ENCODE peak calls at places on chromosome 13, in seven cellular contexts. F is aorta, Z is PC-9, D is uterus, R is GM23248, Q is RWPE2, G is stomach. V is an unnamed sample.

GRCh38 chr13:111341886-111342285 is 21.4 kb downstream of the TEX29 start:
- DNase-seq in F (no peak), Z (no peak), D (no peak), R (no peak), Q (no peak), G (no peak), V (no peak)

GRCh38 chr13:23868521-23868920 is 20.7 kb downstream of the MIPEP start:
- DNase-seq in F (no peak), Z (no peak), D (no peak), R (peak; percentile 85), Q (no peak), G (no peak), V (peak; percentile 84)

GRCh38 chr13:55439450-55439849 is 1701.3 kb upstream of the PRR20A start:
- DNase-seq in F (no peak), Z (no peak), D (no peak), R (no peak), Q (no peak), G (no peak), V (no peak)

GRCh38 chr13:34967851-34968562 is 25.9 kb downstream of the NBEA start:
- DNase-seq in F (no peak), Z (no peak), D (no peak), R (no peak), Q (no peak), G (no peak), V (peak; percentile 2)

GRCh38 chr13:84563611-84564010 is 681.3 kb upstream of the SLITRK1 start:
- DNase-seq in F (no peak), Z (no peak), D (no peak), R (no peak), Q (no peak), G (no peak), V (no peak)

GRCh38 chr13:73337511-73337910 is 278.7 kb downstream of the KLF5 start:
- DNase-seq in F (no peak), Z (no peak), D (no peak), R (no peak), Q (no peak), G (no peak), V (no peak)

GRCh38 chr13:107650081-107650701 is 565.1 kb downstream of the LIG4 start:
- DNase-seq in F (peak; percentile 83), Z (peak; percentile 45), D (peak; percentile 16), R (peak; percentile 77), Q (no peak), G (peak; percentile 53), V (no peak)

GRCh38 chr13:28532226-28533048 is 37.5 kb upstream of the FLT1 start:
- DNase-seq in F (peak; percentile 78), Z (no peak), D (no peak), R (peak; percentile 55), Q (no peak), G (no peak), V (no peak)

GRCh38 chr13:25222740-25223139 is 50.7 kb upstream of the AMER2 start:
- DNase-seq in F (no peak), Z (no peak), D (no peak), R (no peak), Q (no peak), G (no peak), V (no peak)

GRCh38 chr13:44915962-44916361 is 73.3 kb downstream of the NUFIP1 start:
- DNase-seq in F (no peak), Z (no peak), D (no peak), R (no peak), Q (no peak), G (no peak), V (no peak)

GRCh38 chr13:27026396-27026795 is 145.2 kb downstream of the USP12 start:
- DNase-seq in F (no peak), Z (no peak), D (no peak), R (no peak), Q (no peak), G (no peak), V (no peak)

GRCh38 chr13:75628811-75629210 is 7.3 kb upstream of the LMO7 start:
- DNase-seq in F (no peak), Z (no peak), D (no peak), R (no peak), Q (no peak), G (no peak), V (no peak)

GRCh38 chr13:52713894-52714293 is 25.7 kb downstream of the CNMD start:
- DNase-seq in F (no peak), Z (no peak), D (no peak), R (no peak), Q (no peak), G (no peak), V (no peak)

GRCh38 chr13:76644906-76645305 is 241.3 kb downstream of the KCTD12 start:
- DNase-seq in F (no peak), Z (no peak), D (peak; percentile 32), R (no peak), Q (no peak), G (no peak), V (no peak)

GRCh38 chr13:102642029-102642428 is 45.2 kb downstream of the TPP2 start:
- DNase-seq in F (no peak), Z (no peak), D (no peak), R (no peak), Q (no peak), G (no peak), V (no peak)

GRCh38 chr13:110698689-110699088 is 7.2 kb downstream of the CARS2 start:
- DNase-seq in F (no peak), Z (no peak), D (no peak), R (no peak), Q (no peak), G (no peak), V (no peak)

GRCh38 chr13:107461751-107462150 is 753.6 kb downstream of the LIG4 start:
- DNase-seq in F (no peak), Z (no peak), D (no peak), R (no peak), Q (no peak), G (no peak), V (no peak)

GRCh38 chr13:33490461-33491327 is 205.1 kb upstream of the STARD13 start:
- DNase-seq in F (peak; percentile 69), Z (no peak), D (no peak), R (peak; percentile 23), Q (no peak), G (no peak), V (no peak)

GRCh38 chr13:44810067-44810840 is 179.0 kb downstream of the NUFIP1 start:
- DNase-seq in F (no peak), Z (peak; percentile 37), D (no peak), R (peak; percentile 20), Q (no peak), G (peak; percentile 31), V (no peak)

GRCh38 chr13:33446821-33447481 is 161.4 kb upstream of the STARD13 start:
- DNase-seq in F (no peak), Z (peak; percentile 33), D (no peak), R (no peak), Q (no peak), G (peak; percentile 62), V (peak; percentile 65)

GRCh38 chr13:26614721-26615120 is 57.2 kb downstream of the WASF3 start:
- DNase-seq in F (no peak), Z (no peak), D (no peak), R (no peak), Q (no peak), G (no peak), V (no peak)

GRCh38 chr13:95535243-95535642 is 17.3 kb upstream of the CLDN10 start:
- DNase-seq in F (no peak), Z (peak; percentile 48), D (no peak), R (peak; percentile 77), Q (peak; percentile 63), G (no peak), V (peak; percentile 89)

GRCh38 chr13:81577601-81578000 is 1236.7 kb upstream of the SPRY2 start:
- DNase-seq in F (no peak), Z (no peak), D (no peak), R (no peak), Q (no peak), G (no peak), V (no peak)

GRCh38 chr13:98994896-98995295 is 17.0 kb upstream of the DOCK9 start:
- DNase-seq in F (no peak), Z (no peak), D (no peak), R (no peak), Q (no peak), G (no peak), V (no peak)

GRCh38 chr13:20699715-20700114 is 3.8 kb upstream of the IL17D start:
- DNase-seq in F (no peak), Z (no peak), D (no peak), R (no peak), Q (no peak), G (no peak), V (no peak)

DNA sequence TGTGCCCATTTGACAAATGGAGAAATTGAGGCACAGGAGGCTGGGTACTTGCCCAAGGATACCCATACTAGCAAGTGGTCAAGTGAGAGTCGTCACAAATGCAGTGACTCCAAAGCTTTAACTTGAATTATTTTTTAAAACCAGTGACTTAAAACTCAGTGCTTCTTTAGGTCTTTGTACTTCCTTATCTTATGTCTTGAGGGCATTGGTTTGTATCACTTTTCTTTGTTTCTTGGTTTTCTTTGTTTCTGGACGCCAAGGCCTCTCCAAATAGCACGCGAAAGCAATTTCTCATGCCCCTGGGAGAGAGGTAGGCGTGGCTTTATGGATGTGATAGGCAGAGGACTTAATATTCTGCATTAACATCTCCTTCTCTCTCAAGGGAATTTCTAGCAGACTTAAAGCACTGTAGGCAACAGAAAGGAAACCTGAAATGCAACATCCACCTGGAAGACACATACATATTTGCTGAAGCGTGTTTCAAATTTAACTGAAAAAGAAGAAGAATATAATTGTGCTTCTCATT is 20.6 kb downstream of the UBE2L5 start:
- DNase-seq in F (no peak), Z (no peak), D (no peak), R (no peak), Q (no peak), G (no peak), V (no peak)
- H3K27ac ChIP-seq in F (no peak overlapping the region), Z (no peak overlapping the region), D (no peak overlapping the region), R (no peak overlapping the region), Q (no peak overlapping the region), G (no peak overlapping the region), V (no peak overlapping the region)

GRCh38 chr13:47110833-47111240 is 214.0 kb upstream of the HTR2A start:
- DNase-seq in F (no peak), Z (peak; percentile 31), D (no peak), R (no peak), Q (no peak), G (no peak), V (no peak)
- H3K27ac ChIP-seq in F (no peak overlapping the region), Z (peak overlapping the region; percentile 35), D (no peak overlapping the region), R (no peak overlapping the region), Q (no peak overlapping the region), G (no peak overlapping the region), V (no peak overlapping the region)

GRCh38 chr13:65914707-65915106 is 1315.4 kb downstream of the PCDH9 start:
- DNase-seq in F (no peak), Z (no peak), D (no peak), R (peak; percentile 36), Q (no peak), G (no peak), V (no peak)
- H3K27ac ChIP-seq in F (no peak overlapping the region), Z (no peak overlapping the region), D (no peak overlapping the region), R (no peak overlapping the region), Q (peak overlapping the region; percentile 96), G (no peak overlapping the region), V (peak overlapping the region; percentile 66)

DNA sequence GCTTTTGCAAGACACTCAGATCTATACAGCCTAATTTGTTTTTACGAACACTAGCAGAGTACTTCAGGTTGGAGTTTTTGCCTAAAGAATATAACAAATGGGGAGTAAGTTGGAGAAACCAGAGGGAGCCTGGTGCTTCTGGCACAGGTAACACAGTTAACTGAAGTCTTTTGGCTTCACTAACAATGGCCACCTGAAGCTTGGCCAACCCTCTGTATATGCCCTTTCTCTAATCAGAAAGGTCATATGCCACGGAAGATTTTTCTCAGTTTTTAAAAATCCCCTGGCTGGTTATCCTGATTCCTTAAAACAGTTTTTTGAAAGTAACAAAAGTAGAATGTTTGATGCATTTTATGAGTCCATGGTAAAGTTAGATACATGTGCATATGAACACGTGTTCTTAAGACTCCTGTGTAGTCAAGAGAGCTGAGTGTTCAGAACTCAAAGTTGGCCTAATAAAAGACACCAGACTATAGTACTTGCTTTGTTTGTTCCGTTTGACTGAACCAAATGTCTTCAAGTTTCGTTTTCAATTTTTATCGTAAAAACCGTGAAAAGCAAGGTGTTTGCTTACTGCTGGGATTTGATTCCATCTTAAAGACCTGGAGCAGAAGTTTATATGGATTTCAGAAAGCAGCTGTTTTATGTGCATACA is 137.5 kb downstream of the KCNRG start:
- DNase-seq in F (no peak), Z (no peak), D (no peak), R (no peak), Q (no peak), G (no peak), V (no peak)
- H3K27ac ChIP-seq in F (no peak overlapping the region), Z (no peak overlapping the region), D (no peak overlapping the region), R (no peak overlapping the region), Q (no peak overlapping the region), G (no peak overlapping the region), V (no peak overlapping the region)